ENCODE peak calls at places on chromosomes 5 and 9, in seven cellular contexts. P, G, U, X, R, B and A are unnamed samples.

GRCh38 chr5:167208911-167209310 is 1082.5 kb upstream of the WWC1 start:
- DNase-seq in G (peak; percentile 17), P (no peak), B (no peak), R (peak; percentile 22), U (no peak), X (no peak), A (no peak)

GRCh38 chr5:96312383-96312782 is 120.7 kb downstream of the PCSK1 start:
- DNase-seq in X (no peak), U (no peak), G (no peak), B (no peak), P (no peak), R (no peak), A (no peak)

GRCh38 chr5:169956756-169957155 is 23.5 kb downstream of the INSYN2B start:
- DNase-seq in U (no peak), X (no peak), R (no peak), P (peak; percentile 3), B (no peak), G (no peak), A (no peak)

GRCh38 chr5:59036274-59036961 is 453.5 kb downstream of the RAB3C start:
- DNase-seq in X (peak; percentile 39), R (no peak), U (peak; percentile 75), P (no peak), B (peak; percentile 28), G (no peak), A (peak; percentile 28)

GRCh38 chr9:35603506-35603985 is 1.5 kb upstream of the TESK1 start:
- DNase-seq in G (peak; percentile 9), P (peak; percentile 28), U (peak; percentile 95), X (peak; percentile 51), R (no peak), B (no peak), A (peak; percentile 60)

GRCh38 chr5:96533371-96533770 is 100.3 kb upstream of the PCSK1 start:
- DNase-seq in X (no peak), U (no peak), G (no peak), B (no peak), P (no peak), R (no peak), A (no peak)

GRCh38 chr5:966345-966710 is 42.3 kb upstream of the NKD2 start:
- DNase-seq in U (no peak), P (no peak), R (no peak), G (no peak), X (no peak), B (no peak), A (no peak)

GRCh38 chr9:94719878-94720277 is 6.6 kb upstream of the AOPEP start:
- DNase-seq in R (no peak), G (no peak), B (no peak), X (no peak), P (no peak), U (no peak), A (no peak)

GRCh38 chr5:54900906-54901725 is 84.3 kb downstream of the ESM1 start:
- DNase-seq in U (peak; percentile 89), P (no peak), G (no peak), R (no peak), X (no peak), B (no peak), A (no peak)

GRCh38 chr9:83969602-83970001 is 10.4 kb downstream of the HNRNPK start:
- DNase-seq in U (no peak), G (no peak), R (no peak), P (no peak), B (no peak), X (no peak), A (no peak)

GRCh38 chr5:88502179-88503064 is 233.8 kb upstream of the TMEM161B start:
- DNase-seq in X (no peak), U (no peak), P (no peak), R (no peak), G (no peak), B (no peak), A (no peak)

GRCh38 chr5:90558344-90559192 is at the start of gene ADGRV1:
- DNase-seq in B (peak; percentile 86), U (no peak), G (peak; percentile 98), R (no peak), X (peak; percentile 73), P (peak; percentile 9), A (no peak)

DNA sequence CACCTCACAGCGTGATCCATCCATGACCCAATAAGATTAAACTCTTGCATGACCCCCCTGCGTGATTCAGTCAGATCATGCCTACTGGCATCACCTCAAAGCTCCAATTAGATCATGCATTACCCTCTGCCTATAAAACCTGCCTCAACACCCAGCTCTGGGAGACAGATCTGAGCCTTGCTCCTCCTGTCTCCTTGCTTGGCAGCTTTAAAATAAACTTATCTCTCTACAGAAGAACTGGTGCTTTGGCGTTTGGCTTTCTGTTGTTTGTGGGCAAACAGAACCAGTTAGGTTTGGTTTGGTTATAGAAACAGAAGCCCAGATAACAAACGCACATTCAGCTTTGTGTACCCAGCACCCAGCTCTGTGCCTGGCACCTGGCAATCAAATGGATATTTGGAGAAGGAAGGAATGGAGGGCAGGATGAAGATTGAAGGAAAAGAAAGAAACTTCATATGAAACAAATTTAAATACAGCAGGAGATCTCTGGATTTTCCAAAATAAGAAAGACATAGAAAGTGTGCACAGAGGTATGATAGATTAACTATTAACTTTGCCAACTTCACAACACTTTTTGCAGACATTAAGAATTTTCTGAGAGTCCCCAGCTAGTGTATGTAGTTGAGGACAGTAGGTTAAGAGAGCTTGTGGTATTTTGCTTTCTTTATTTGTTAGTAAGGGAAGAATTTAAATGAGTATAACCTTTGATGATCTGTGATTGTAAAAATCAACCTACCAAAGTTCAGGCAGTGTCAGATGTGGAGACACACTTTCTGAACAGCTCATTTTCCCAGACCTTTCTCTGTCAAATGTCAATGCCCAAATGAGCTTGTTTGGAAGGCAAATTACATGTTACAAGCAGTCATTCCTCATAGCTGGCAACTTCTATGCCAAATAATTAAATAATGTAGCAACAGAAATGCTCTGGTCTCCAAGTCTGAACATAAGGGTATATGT is 102.1 kb upstream of the ASTN2 start:
- DNase-seq in R (no peak), B (no peak), U (no peak), X (peak; percentile 13), G (no peak), P (no peak), A (no peak)
- TF ChIP-seq POLR2AphosphoS5 in R (no peak), B (no peak), U (no peak), X (peak; percentile 52), G (no peak), P (no peak), A (no peak)

GRCh38 chr5:118653926-118654325 is 334.4 kb downstream of the DTWD2 start:
- DNase-seq in U (no peak), R (no peak), P (no peak), X (no peak), B (no peak), G (no peak), A (no peak)

GRCh38 chr5:118653155-118653554 is 335.2 kb downstream of the DTWD2 start:
- DNase-seq in P (no peak), B (no peak), X (no peak), U (no peak), R (no peak), G (no peak), A (no peak)

DNA sequence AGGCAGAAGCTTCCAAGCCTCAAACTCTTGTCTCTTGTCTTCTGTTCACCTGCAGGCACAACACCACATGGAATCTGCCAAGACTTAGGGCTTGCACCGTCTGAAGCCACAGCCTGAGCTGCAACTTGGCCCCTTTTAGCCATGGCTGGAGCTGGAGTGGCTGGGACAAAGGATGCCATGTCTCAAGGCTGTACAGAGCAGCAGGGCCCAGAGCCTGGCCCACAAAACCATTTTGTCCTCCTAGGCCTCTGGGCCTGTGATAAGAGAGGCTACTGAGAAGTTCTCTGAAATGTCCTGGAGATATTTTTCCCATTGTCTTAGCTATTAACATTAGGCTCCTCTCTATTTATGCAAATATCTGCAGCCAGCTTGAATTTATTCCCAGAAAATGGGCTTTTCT is 330.8 kb downstream of the DTWD2 start:
- DNase-seq in R (no peak), P (no peak), B (no peak), X (no peak), U (no peak), G (no peak), A (no peak)
- TF ChIP-seq POLR2AphosphoS5 in R (no peak), P (no peak), B (no peak), X (no peak), U (no peak), G (no peak), A (no peak)

GRCh38 chr5:115459844-115460243 is 84.7 kb downstream of the FEM1C start:
- DNase-seq in B (peak; percentile 2), R (no peak), U (no peak), X (no peak), G (no peak), P (no peak), A (no peak)

GRCh38 chr5:115461093-115461492 is 83.5 kb downstream of the FEM1C start:
- DNase-seq in R (no peak), P (no peak), B (peak; percentile 4), X (no peak), U (no peak), G (no peak), A (no peak)

GRCh38 chr5:115461506-115462290 is 82.9 kb downstream of the FEM1C start:
- DNase-seq in U (no peak), G (no peak), P (no peak), B (peak; percentile 89), X (no peak), R (no peak), A (no peak)

GRCh38 chr5:115457985-115458384 is 86.6 kb downstream of the FEM1C start:
- DNase-seq in R (no peak), U (no peak), B (no peak), G (no peak), X (no peak), P (no peak), A (no peak)

DNA sequence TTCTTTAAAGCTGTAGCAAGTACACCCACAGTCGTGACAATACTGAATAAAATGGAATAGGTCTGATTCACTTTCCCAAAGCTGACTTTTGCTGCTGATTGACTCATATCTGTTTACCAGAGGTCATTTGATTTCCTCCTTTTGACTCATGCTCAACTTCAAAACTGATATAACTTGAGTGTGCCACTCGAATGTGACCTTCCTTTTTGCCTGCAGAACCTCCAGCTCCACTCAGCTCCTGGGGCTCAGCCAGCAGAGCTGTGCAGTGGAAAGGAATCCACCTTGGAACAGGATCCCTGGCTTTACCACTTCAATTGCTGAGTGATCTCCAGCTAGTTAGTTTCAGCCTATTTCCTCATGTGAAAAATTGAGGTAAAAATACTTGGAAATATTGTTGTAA is 84.1 kb downstream of the FEM1C start:
- DNase-seq in U (no peak), B (peak; percentile 87), G (no peak), P (no peak), R (no peak), X (no peak), A (no peak)
- TF ChIP-seq POLR2AphosphoS5 in U (no peak), B (peak; percentile 63), G (no peak), P (no peak), R (no peak), X (no peak), A (no peak)

DNA sequence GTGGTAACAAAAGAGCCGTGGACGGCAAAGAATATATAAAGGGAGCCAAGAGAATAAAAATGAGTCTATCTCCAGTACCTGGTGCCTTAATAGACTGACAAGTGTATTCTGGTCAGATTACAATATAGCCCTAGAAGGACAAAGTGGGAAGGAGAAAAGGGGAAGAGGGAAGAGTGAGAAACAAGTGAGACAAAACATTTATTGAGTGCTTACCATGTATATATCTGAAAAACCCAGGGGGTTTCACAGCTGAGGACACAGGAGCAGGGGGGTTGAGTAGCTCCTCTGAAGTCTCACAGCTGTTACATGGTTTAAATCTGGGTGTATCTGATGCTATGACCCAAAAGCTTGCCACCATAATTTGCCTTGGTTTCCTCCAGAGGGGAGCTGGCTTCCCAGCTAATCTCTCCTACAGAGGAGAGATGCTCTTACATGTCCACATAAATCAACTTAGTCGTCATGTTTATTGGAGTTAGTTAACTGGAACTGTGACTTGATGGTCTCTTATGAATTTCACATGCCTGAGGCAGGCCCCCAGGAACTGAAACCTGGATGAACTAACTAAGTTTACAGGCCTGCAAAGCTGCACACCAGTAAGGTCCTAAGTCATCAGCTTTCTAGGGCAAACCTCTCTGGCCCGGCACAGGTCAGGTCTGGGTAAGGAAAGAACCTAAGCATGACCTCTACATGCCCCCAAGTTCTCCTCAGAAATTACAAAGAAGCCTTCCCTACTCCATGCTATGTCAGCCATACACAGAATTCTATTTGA is 15.5 kb downstream of the SIL1 start:
- DNase-seq in B (no peak), U (no peak), R (no peak), X (no peak), G (no peak), P (no peak), A (no peak)
- TF ChIP-seq POLR2AphosphoS5 in B (no peak), U (no peak), R (no peak), X (no peak), G (no peak), P (no peak), A (no peak)